ENCODE peak calls at places on chromosomes 11 and 22, in four cellular contexts. L, T, P and O are unnamed samples.

GRCh38 chr11:111983187-111983986 is 41.8 kb upstream of the DLAT start:
- DNase-seq in L (peak; percentile 91), T (peak; percentile 43), P (no peak), O (no peak)

GRCh38 chr11:63961608-63962412 is 12.6 kb upstream of the COX8A start:
- DNase-seq in L (peak; percentile 46), T (peak; percentile 78), P (no peak), O (no peak)

GRCh38 chr22:37053310-37054077 is 2.0 kb downstream of the KCTD17 start:
- DNase-seq in L (no peak), T (no peak), P (no peak), O (no peak)

GRCh38 chr22:42202048-42202447 is 68.4 kb downstream of the TCF20 start:
- DNase-seq in L (no peak), T (no peak), P (no peak), O (no peak)

GRCh38 chr11:61898247-61898582 is 6.9 kb upstream of the FADS3 start:
- DNase-seq in L (no peak), T (no peak), P (no peak), O (no peak)

GRCh38 chr11:114399490-114399889 is 821 bp downstream of the C11orf71 start:
- DNase-seq in L (peak; percentile 8), T (no peak), P (peak; percentile 7), O (no peak)

GRCh38 chr11:125381499-125381898 is 114.6 kb downstream of the FEZ1 start:
- DNase-seq in L (no peak), T (no peak), P (no peak), O (no peak)

GRCh38 chr11:120068114-120068573 is 69.8 kb downstream of the TRIM29 start:
- DNase-seq in L (no peak), T (no peak), P (no peak), O (peak; percentile 44)

GRCh38 chr22:27416553-27417427 is 384.8 kb downstream of the MN1 start:
- DNase-seq in L (no peak), T (no peak), P (no peak), O (no peak)

GRCh38 chr22:41350087-41350486 is 31.7 kb upstream of the TEF start:
- DNase-seq in L (no peak), T (peak; percentile 27), P (no peak), O (no peak)

GRCh38 chr22:28016781-28017557 is 97.9 kb upstream of the PITPNB start:
- DNase-seq in L (no peak), T (no peak), P (no peak), O (no peak)

GRCh38 chr22:46079861-46080821 is 70.2 kb upstream of the PPARA start:
- DNase-seq in L (no peak), T (no peak), P (no peak), O (no peak)

GRCh38 chr11:126080206-126080941 is 17.7 kb upstream of the CDON start:
- DNase-seq in L (no peak), T (no peak), P (no peak), O (no peak)

GRCh38 chr11:72238492-72239295 is 5.3 kb downstream of the PHOX2A start:
- DNase-seq in L (no peak), T (no peak), P (no peak), O (no peak)

GRCh38 chr11:27018902-27019544 is 21.6 kb upstream of the BBOX1 start:
- DNase-seq in L (no peak), T (no peak), P (no peak), O (no peak)

GRCh38 chr22:30876221-30876751 is 92.3 kb downstream of the MORC2 start:
- DNase-seq in L (no peak), T (no peak), P (no peak), O (no peak)

GRCh38 chr11:58647141-58647699 is 24.8 kb downstream of the CNTF start:
- DNase-seq in L (no peak), T (no peak), P (peak; percentile 48), O (no peak)
- TF ChIP-seq FOXK2 in L (no peak), T (no peak), P (no peak), O (no peak)

DNA sequence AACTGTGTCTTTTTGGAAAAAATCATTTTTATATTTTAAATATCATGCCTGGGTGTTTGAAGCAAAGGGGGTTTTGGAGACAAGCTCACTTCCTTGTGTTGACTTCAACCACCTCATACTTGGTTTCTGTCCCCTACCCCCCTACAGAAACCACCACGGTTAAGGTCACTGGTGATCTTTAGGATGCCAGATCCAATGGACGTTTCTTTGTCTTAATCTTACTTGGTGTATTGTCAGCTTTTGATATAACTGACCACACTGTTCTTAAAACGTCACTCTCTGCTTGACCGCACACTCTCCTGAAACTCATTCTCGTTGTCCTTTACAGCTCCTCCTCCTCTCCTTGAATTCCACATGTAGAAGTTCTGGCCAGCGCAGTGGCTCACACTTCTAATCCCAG is 34.8 kb upstream of the SWAP70 start:
- DNase-seq in L (no peak), T (no peak), P (no peak), O (no peak)
- TF ChIP-seq TARDBP in L (no peak), T (no peak), P (no peak), O (no peak)

GRCh38 chr11:75342966-75343870 is 8.2 kb downstream of the ARRB1 start:
- DNase-seq in L (peak; percentile 95), T (peak; percentile 51), P (no peak), O (no peak)
- TF ChIP-seq FOXK2 in L (no peak), T (no peak), P (no peak), O (no peak)

DNA sequence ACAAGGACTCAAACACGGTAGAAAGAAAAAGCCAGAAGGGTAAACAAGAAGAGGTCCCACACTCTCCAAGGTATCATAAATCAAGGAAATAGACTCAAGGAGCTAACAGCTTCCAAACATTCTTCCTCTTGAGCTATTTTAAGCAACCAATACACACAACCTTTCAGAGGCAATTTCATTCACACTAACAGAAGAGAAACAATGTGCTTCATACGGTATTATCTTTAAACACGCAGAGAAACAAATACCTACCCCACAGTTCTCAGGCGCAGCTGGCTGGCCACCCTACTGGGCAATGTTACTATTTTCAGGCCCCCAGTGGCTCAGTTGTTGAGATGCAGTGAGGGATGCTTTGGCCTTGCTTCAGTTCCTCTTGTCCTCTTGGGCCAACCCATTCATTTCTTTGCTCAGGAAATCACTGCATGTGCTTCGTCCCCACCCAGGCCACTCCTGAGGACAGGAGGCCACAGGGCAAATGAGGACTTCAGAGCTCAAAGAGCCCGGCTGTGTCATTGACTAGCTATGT is 15.7 kb downstream of the ABTB2 start:
- DNase-seq in L (no peak), T (no peak), P (no peak), O (no peak)
- TF ChIP-seq TARDBP in L (no peak), T (no peak), P (no peak), O (no peak)

GRCh38 chr11:21401496-21401895 is 732.1 kb downstream of the NELL1 start:
- DNase-seq in L (no peak), T (no peak), P (no peak), O (no peak)

GRCh38 chr11:21402274-21402673 is 732.9 kb downstream of the NELL1 start:
- DNase-seq in L (no peak), T (no peak), P (no peak), O (no peak)

GRCh38 chr11:21410513-21410912 is 741.1 kb downstream of the NELL1 start:
- DNase-seq in L (no peak), T (no peak), P (no peak), O (no peak)

GRCh38 chr11:21411114-21411513 is 741.7 kb downstream of the NELL1 start:
- DNase-seq in L (peak; percentile 2), T (no peak), P (no peak), O (no peak)

GRCh38 chr11:21405403-21405802 is 736.0 kb downstream of the NELL1 start:
- DNase-seq in L (no peak), T (no peak), P (no peak), O (no peak)
- TF ChIP-seq FOXK2 in L (no peak), T (no peak), P (no peak), O (no peak)

GRCh38 chr22:24156915-24157782 is 24.1 kb upstream of the SUSD2 start:
- DNase-seq in L (peak; percentile 89), T (peak; percentile 88), P (peak; percentile 78), O (peak; percentile 91)
- TF ChIP-seq TARDBP in L (peak; percentile 15), T (no peak), P (no peak), O (no peak)

DNA sequence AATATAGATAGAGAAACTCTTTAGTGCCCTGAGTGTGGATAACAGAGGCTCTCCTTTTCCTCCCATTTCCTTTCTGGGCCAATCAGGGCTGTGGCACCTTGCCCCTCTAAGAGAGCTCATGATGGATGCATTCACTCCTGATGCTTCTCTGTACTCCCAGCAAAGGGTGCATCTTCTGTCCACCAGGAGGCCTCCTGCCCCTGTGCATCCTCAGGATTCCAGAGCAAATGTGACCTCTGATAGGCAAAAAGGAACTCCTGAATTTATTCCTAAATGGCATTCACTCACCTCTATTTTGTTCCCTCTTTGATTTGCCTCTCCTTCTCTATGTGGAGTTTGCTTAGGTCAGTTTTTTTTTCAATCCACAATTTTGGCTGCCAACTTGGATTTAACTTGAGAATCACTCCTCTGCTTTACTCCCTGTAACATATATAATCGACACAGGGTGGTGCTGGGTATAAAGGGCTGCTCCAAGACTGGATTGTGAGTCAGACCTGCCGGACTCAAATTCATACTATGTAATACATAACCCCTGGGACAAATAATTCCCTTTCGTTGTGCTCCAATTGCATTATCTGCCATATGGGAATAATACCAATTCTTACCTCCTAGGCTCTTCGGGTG is 1.1 kb upstream of the MRGPRX4 start:
- DNase-seq in L (peak; percentile 53), T (peak; percentile 32), P (no peak), O (peak; percentile 46)
- TF ChIP-seq FOXK2 in L (no peak), T (no peak), P (no peak), O (no peak)

GRCh38 chr11:44180107-44180506 is 84.6 kb downstream of the EXT2 start:
- DNase-seq in L (no peak), T (no peak), P (no peak), O (no peak)

GRCh38 chr11:44177905-44178304 is 82.4 kb downstream of the EXT2 start:
- DNase-seq in L (no peak), T (no peak), P (no peak), O (no peak)

GRCh38 chr11:44178381-44178780 is 82.9 kb downstream of the EXT2 start:
- DNase-seq in L (no peak), T (no peak), P (no peak), O (peak; percentile 35)

GRCh38 chr11:44176541-44177213 is 81.2 kb downstream of the EXT2 start:
- DNase-seq in L (no peak), T (no peak), P (no peak), O (no peak)

DNA sequence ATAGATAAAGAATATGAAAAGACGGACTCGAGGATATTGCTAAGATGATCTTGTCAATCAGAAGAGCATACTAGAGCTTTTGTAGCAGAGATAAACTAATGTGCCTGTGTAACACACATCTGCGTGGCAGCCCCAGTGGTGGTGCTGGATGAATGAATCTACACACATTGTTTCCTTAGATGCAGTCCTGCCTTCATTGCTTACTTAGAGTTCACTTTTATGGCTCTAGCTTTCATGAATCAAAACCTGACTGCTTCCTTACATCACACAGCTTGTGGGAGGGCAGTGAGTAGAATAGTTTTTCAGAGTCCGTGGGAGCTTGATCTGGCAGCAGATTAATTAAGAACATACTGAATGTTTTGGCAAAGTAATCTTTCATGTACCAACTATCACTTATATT is 83.7 kb downstream of the EXT2 start:
- DNase-seq in L (no peak), T (no peak), P (no peak), O (no peak)
- TF ChIP-seq TARDBP in L (no peak), T (no peak), P (no peak), O (no peak)

GRCh38 chr11:746289-747175 is 732 bp upstream of the TALDO1 start:
- DNase-seq in L (no peak), T (no peak), P (no peak), O (no peak)
- TF ChIP-seq FOXK2 in L (no peak), T (no peak), P (no peak), O (no peak)